ENCODE peak calls at places on chromosomes 2 and 18, in four cellular contexts. P, G, Q and Z are unnamed samples.

GRCh38 chr2:80549901-80550300 is 245.3 kb upstream of the LRRTM1 start:
- DNase-seq in P (no peak), G (no peak), Q (no peak), Z (no peak)

GRCh38 chr18:61825386-61825785 is 67.4 kb downstream of the RNF152 start:
- DNase-seq in P (no peak), G (no peak), Q (no peak), Z (peak; percentile 48)

GRCh38 chr18:13455960-13456471 is 237.5 kb downstream of the LDLRAD4 start:
- DNase-seq in P (no peak), G (no peak), Q (no peak), Z (no peak)

GRCh38 chr2:209772316-209772715 is 684 bp downstream of the UNC80 start:
- DNase-seq in P (peak; percentile 18), G (no peak), Q (no peak), Z (no peak)

GRCh38 chr2:240932001-240932723 is 26.0 kb downstream of the CROCC2 start:
- DNase-seq in P (no peak), G (peak; percentile 73), Q (no peak), Z (no peak)

GRCh38 chr2:128879161-128879560 is 560.5 kb upstream of the HS6ST1 start:
- DNase-seq in P (peak; percentile 55), G (no peak), Q (no peak), Z (no peak)

GRCh38 chr18:77071711-77072292 is 60.8 kb downstream of the MBP start:
- DNase-seq in P (no peak), G (no peak), Q (peak; percentile 93), Z (peak; percentile 86)

GRCh38 chr2:170651603-170652002 is 63.5 kb upstream of the SP5 start:
- DNase-seq in P (no peak), G (no peak), Q (no peak), Z (no peak)

GRCh38 chr2:119184512-119184911 is 26.0 kb upstream of the C1QL2 start:
- DNase-seq in P (no peak), G (no peak), Q (no peak), Z (no peak)

GRCh38 chr2:38966678-38967077 is 77.0 kb downstream of the ARHGEF33 start:
- DNase-seq in P (no peak), G (no peak), Q (no peak), Z (no peak)

GRCh38 chr2:1134629-1135028 is 184.0 kb downstream of the SNTG2 start:
- DNase-seq in P (no peak), G (no peak), Q (no peak), Z (no peak)

GRCh38 chr2:238728322-238729260 is 119.3 kb upstream of the TWIST2 start:
- DNase-seq in P (no peak), G (no peak), Q (no peak), Z (peak; percentile 82)

GRCh38 chr2:203567786-203568185 is 32.7 kb upstream of the RAPH1 start:
- DNase-seq in P (no peak), G (no peak), Q (no peak), Z (no peak)

GRCh38 chr18:70046207-70046606 is 98.5 kb upstream of the CD226 start:
- DNase-seq in P (no peak), G (no peak), Q (no peak), Z (peak; percentile 34)

GRCh38 chr18:31565782-31566512 is 25.7 kb upstream of the TTR start:
- DNase-seq in P (no peak), G (no peak), Q (no peak), Z (no peak)

GRCh38 chr18:48153641-48154481 is 223.4 kb upstream of the SMAD2 start:
- DNase-seq in P (no peak), G (no peak), Q (peak; percentile 9), Z (no peak)

GRCh38 chr2:207854484-207855386 is 85.0 kb upstream of the FZD5 start:
- DNase-seq in P (no peak), G (no peak), Q (no peak), Z (no peak)

GRCh38 chr18:55875330-55875933 is 287.4 kb upstream of the TCF4 start:
- DNase-seq in P (no peak), G (no peak), Q (no peak), Z (no peak)

GRCh38 chr18:43893001-43893637 is 615.8 kb upstream of the SYT4 start:
- DNase-seq in P (no peak), G (no peak), Q (no peak), Z (peak; percentile 95)

GRCh38 chr2:123953848-123954247 is 71.2 kb upstream of the CNTNAP5 start:
- DNase-seq in P (no peak), G (no peak), Q (no peak), Z (peak; percentile 55)

GRCh38 chr2:235506291-235506996 is 12.6 kb downstream of the AGAP1 start:
- DNase-seq in P (no peak), G (no peak), Q (peak; percentile 33), Z (no peak)

GRCh38 chr2:105691942-105692341 is 52.8 kb upstream of the NCK2 start:
- DNase-seq in P (no peak), G (no peak), Q (no peak), Z (no peak)

GRCh38 chr2:113136828-113137775 is 9.7 kb downstream of the IL1RN start:
- DNase-seq in P (peak; percentile 85), G (no peak), Q (peak; percentile 58), Z (no peak)

GRCh38 chr18:49811151-49811938 is 2.0 kb downstream of the ACAA2 start:
- DNase-seq in P (peak; percentile 9), G (no peak), Q (no peak), Z (no peak)

GRCh38 chr2:120746179-120746549 is 10.5 kb downstream of the GLI2 start:
- DNase-seq in P (no peak), G (no peak), Q (no peak), Z (no peak)

GRCh38 chr2:101961287-101962242 is 30.2 kb upstream of the IL1R2 start:
- DNase-seq in P (no peak), G (peak; percentile 90), Q (no peak), Z (peak; percentile 99)

GRCh38 chr2:193841389-193842150 is 1646.8 kb upstream of the TMEFF2 start:
- DNase-seq in P (no peak), G (no peak), Q (no peak), Z (peak; percentile 31)

GRCh38 chr2:131130298-131130596 is 25.1 kb downstream of the PLEKHB2 start:
- DNase-seq in P (no peak), G (no peak), Q (no peak), Z (no peak)

GRCh38 chr2:138244400-138245001 is 257.1 kb upstream of the SPOPL start:
- DNase-seq in P (no peak), G (no peak), Q (peak; percentile 9), Z (no peak)

GRCh38 chr2:53768233-53768542 is 584 bp downstream of the CHAC2 start:
- DNase-seq in P (peak; percentile 65), G (no peak), Q (no peak), Z (no peak)

GRCh38 chr2:135952891-135953290 is 32.5 kb downstream of the DARS1 start:
- DNase-seq in P (no peak), G (no peak), Q (no peak), Z (no peak)

GRCh38 chr2:215499330-215499729 is 63.5 kb upstream of the FN1 start:
- DNase-seq in P (no peak), G (no peak), Q (no peak), Z (no peak)

GRCh38 chr2:12732663-12733062 is 15.9 kb downstream of the TRIB2 start:
- DNase-seq in P (no peak), G (peak; percentile 83), Q (no peak), Z (no peak)

GRCh38 chr2:45007961-45008295 is 1.3 kb downstream of the SIX2 start:
- DNase-seq in P (no peak), G (no peak), Q (no peak), Z (no peak)

GRCh38 chr2:58427572-58428285 is 186.6 kb upstream of the FANCL start:
- DNase-seq in P (peak; percentile 69), G (peak; percentile 41), Q (peak; percentile 38), Z (no peak)

GRCh38 chr2:106885981-106886915 is at the start of gene ST6GAL2:
- DNase-seq in P (peak; percentile 72), G (peak; percentile 64), Q (peak; percentile 79), Z (no peak)

GRCh38 chr2:157931542-157931941 is 55.4 kb upstream of the ACVR1 start:
- DNase-seq in P (no peak), G (no peak), Q (no peak), Z (no peak)

GRCh38 chr2:47070920-47071824 is 83.9 kb downstream of the STPG4 start:
- DNase-seq in P (no peak), G (peak; percentile 88), Q (peak; percentile 52), Z (peak; percentile 50)
- H3K4me3 ChIP-seq in P (no peak overlapping the region), G (no peak overlapping the region), Q (no peak overlapping the region), Z (no peak overlapping the region)

DNA sequence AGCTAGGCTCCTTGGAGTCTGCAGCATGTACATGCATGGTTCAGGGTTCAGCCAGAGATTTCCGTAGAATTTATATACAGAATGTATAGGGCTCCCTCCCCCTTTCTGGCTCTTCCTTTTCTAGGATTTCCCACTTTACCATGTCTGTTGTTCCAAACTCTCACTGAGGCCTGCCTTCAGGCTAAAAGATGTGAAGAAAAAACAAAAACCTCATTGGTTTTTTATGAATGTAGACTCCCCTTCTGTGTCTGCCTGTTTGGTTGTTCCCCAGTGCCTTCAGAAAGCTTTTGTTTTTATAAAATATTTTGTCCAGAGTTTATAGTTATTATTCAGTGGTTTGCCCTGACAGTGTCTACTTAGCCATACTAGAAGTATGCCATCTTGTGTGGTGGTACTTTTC is 3.6 kb downstream of the NDUFV2 start:
- DNase-seq in P (no peak), G (no peak), Q (no peak), Z (no peak)
- H3K4me3 ChIP-seq in P (peak overlapping the region; percentile 81), G (peak overlapping the region; percentile 33), Q (no peak overlapping the region), Z (no peak overlapping the region)

GRCh38 chr2:218229239-218229638 is 12.2 kb downstream of the ARPC2 start:
- DNase-seq in P (no peak), G (no peak), Q (peak; percentile 23), Z (peak; percentile 54)
- H3K4me3 ChIP-seq in P (no peak overlapping the region), G (no peak overlapping the region), Q (no peak overlapping the region), Z (no peak overlapping the region)

GRCh38 chr18:72867721-72868665 is at the start of gene NETO1:
- DNase-seq in P (peak; percentile 72), G (peak; percentile 67), Q (no peak), Z (no peak)
- H3K4me3 ChIP-seq in P (peak within 1 kb of the TSS; percentile 89), G (no peak within 1 kb of the TSS), Q (peak within 1 kb of the TSS; percentile 34), Z (peak within 1 kb of the TSS; percentile 47)

GRCh38 chr2:195660265-195660890 is 3.4 kb downstream of the SLC39A10 start:
- DNase-seq in P (peak; percentile 91), G (no peak), Q (peak; percentile 77), Z (peak; percentile 38)
- H3K4me3 ChIP-seq in P (no peak overlapping the region), G (no peak overlapping the region), Q (peak overlapping the region; percentile 95), Z (no peak overlapping the region)